ENCODE peak calls at places on chromosomes 4 and X, in five cellular contexts. G is psoas muscle, U is cardiac muscle cell, S is aorta, A is heart right ventricle. P is an unnamed sample.
A peak's percentile ranks its signal among the peaks of the same experiment; 100 is the strongest.

GRCh38 chr4:57184378-57185031 is 74.3 kb upstream of the IGFBP7 start:
- DNase-seq in G (no peak), U (no peak), S (no peak), A (no peak), P (no peak)

GRCh38 chr4:81135501-81135900 is 79.5 kb downstream of the PRKG2 start:
- DNase-seq in G (no peak), U (no peak), S (no peak), A (no peak), P (no peak)

GRCh38 chr4:156686120-156686519 is 285.5 kb downstream of the PDGFC start:
- DNase-seq in G (no peak), U (no peak), S (no peak), A (no peak), P (no peak)

GRCh38 chr4:140186651-140187315 is 32.8 kb upstream of the MAML3 start:
- DNase-seq in G (no peak), U (no peak), S (no peak), A (no peak), P (peak; percentile 50)

GRCh38 chr4:24625091-24625490 is 40.7 kb upstream of the DHX15 start:
- DNase-seq in G (no peak), U (no peak), S (no peak), A (no peak), P (no peak)

GRCh38 chr4:113434247-113434587 is 327.3 kb downstream of the CAMK2D start:
- DNase-seq in G (no peak), U (no peak), S (no peak), A (no peak), P (no peak)

GRCh38 chrX:70434914-70435586 is 9.6 kb upstream of the DLG3 start:
- DNase-seq in G (peak; percentile 78), U (peak; percentile 58), S (no peak), A (peak; percentile 31), P (peak; percentile 24)

GRCh38 chr4:102819588-102820365 is 7.6 kb downstream of the UBE2D3 start:
- DNase-seq in G (no peak), U (no peak), S (no peak), A (no peak), P (no peak)

GRCh38 chr4:111883557-111883999 is 261.7 kb upstream of the FAM241A start:
- DNase-seq in G (no peak), U (no peak), S (no peak), A (no peak), P (no peak)

GRCh38 chrX:38806054-38806389 is 4.8 kb downstream of the MID1IP1 start:
- DNase-seq in G (no peak), U (peak; percentile 28), S (no peak), A (no peak), P (no peak)

GRCh38 chr4:40515037-40515397 is 114.6 kb downstream of the RBM47 start:
- DNase-seq in G (no peak), U (no peak), S (no peak), A (no peak), P (peak; percentile 31)

GRCh38 chr4:67468801-67469200 is 76.5 kb downstream of the CENPC start:
- DNase-seq in G (no peak), U (no peak), S (no peak), A (no peak), P (no peak)

GRCh38 chr4:65943076-65943475 is 272.8 kb upstream of the EPHA5 start:
- DNase-seq in G (no peak), U (peak; percentile 89), S (no peak), A (no peak), P (no peak)

GRCh38 chr4:66567551-66567950 is 897.3 kb upstream of the EPHA5 start:
- DNase-seq in G (no peak), U (no peak), S (no peak), A (no peak), P (no peak)

GRCh38 chr4:29046166-29046565 is 1674.0 kb upstream of the PCDH7 start:
- DNase-seq in G (no peak), U (no peak), S (no peak), A (no peak), P (no peak)

GRCh38 chrX:2342878-2343277 is 157.9 kb downstream of the DHRSX start:
- DNase-seq in G (no peak), U (no peak), S (no peak), A (no peak), P (no peak)

GRCh38 chrX:45017946-45018345 is 145.0 kb downstream of the KDM6A start:
- DNase-seq in G (no peak), U (no peak), S (no peak), A (no peak), P (no peak)

GRCh38 chr4:188109157-188109755 is at the start of gene TRIML2:
- DNase-seq in G (no peak), U (no peak), S (no peak), A (no peak), P (no peak)

GRCh38 chr4:174596513-174596912 is 74.2 kb upstream of the HPGD start:
- DNase-seq in G (no peak), U (no peak), S (no peak), A (no peak), P (no peak)

GRCh38 chr4:173752610-173753009 is 222.6 kb upstream of the HAND2 start:
- DNase-seq in G (no peak), U (peak; percentile 10), S (no peak), A (no peak), P (no peak)

GRCh38 chrX:149804102-149804501 is 22.4 kb downstream of the MAGEA9 start:
- DNase-seq in G (no peak), U (no peak), S (no peak), A (no peak), P (no peak)

GRCh38 chr4:38531126-38531737 is 132.8 kb upstream of the KLF3 start:
- DNase-seq in G (no peak), U (peak; percentile 40), S (no peak), A (no peak), P (no peak)

GRCh38 chr4:72567821-72568620 is 1.0 kb downstream of the ADAMTS3 start:
- DNase-seq in G (peak; percentile 72), U (peak; percentile 93), S (peak; percentile 92), A (peak; percentile 40), P (peak; percentile 40)

GRCh38 chr4:183105092-183105491 is 6.0 kb downstream of the WWC2 start:
- DNase-seq in G (no peak), U (no peak), S (no peak), A (no peak), P (no peak)

GRCh38 chr4:183107891-183108459 is 8.9 kb downstream of the WWC2 start:
- DNase-seq in G (no peak), U (no peak), S (no peak), A (no peak), P (no peak)

GRCh38 chr4:183111452-183111885 is 12.4 kb downstream of the WWC2 start:
- DNase-seq in G (no peak), U (no peak), S (no peak), A (no peak), P (no peak)

GRCh38 chr4:183106839-183107238 is 7.8 kb downstream of the WWC2 start:
- DNase-seq in G (no peak), U (no peak), S (no peak), A (no peak), P (no peak)

DNA sequence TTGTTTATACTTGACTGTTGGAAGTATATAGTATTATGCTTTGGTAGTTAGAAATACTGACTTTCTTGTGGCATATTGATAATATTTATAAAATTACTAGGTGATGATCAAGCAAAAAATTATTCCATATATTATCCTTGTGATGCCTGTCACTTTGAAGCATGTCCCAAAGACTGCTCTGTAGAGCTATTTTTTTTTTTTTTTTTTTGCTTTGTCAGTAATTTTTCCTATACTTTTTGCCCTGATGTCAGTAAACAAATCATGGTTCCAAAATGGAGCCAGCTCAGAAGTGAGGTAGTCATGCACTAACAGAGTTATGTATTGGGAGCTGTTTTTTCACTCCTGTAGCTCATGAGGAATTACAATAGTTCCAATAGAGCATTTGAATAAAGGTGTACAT is 11.2 kb downstream of the WWC2 start:
- DNase-seq in G (no peak), U (no peak), S (no peak), A (no peak), P (no peak)
- H3K4me1 ChIP-seq in G (no peaks in the 10 kb centered on the region), U (no peaks in the 10 kb centered on the region), S (no peaks in the 10 kb centered on the region), A (no peaks in the 10 kb centered on the region), P (peaks cover 43% of the 10 kb centered on the region)

GRCh38 chrX:120274145-120274544 is 23.5 kb downstream of the ZBTB33 start:
- DNase-seq in G (no peak), U (no peak), S (no peak), A (no peak), P (no peak)
- H3K4me1 ChIP-seq in G (no peaks in the 10 kb centered on the region), U (no peaks in the 10 kb centered on the region), S (no peaks in the 10 kb centered on the region), A (no peaks in the 10 kb centered on the region), P (no peaks in the 10 kb centered on the region)

GRCh38 chr4:98658287-98659105 is at the start of gene TSPAN5:
- DNase-seq in G (peak; percentile 82), U (peak; percentile 93), S (peak; percentile 93), A (peak; percentile 82), P (peak; percentile 81)

GRCh38 chr4:98659741-98660507 is 1.5 kb upstream of the TSPAN5 start:
- DNase-seq in G (no peak), U (no peak), S (no peak), A (no peak), P (no peak)

GRCh38 chr4:98659106-98659592 is 738 bp upstream of the TSPAN5 start:
- DNase-seq in G (no peak), U (peak; percentile 22), S (no peak), A (no peak), P (no peak)

GRCh38 chr4:98656443-98656842 is 2.0 kb downstream of the TSPAN5 start:
- DNase-seq in G (no peak), U (no peak), S (no peak), A (no peak), P (no peak)

DNA sequence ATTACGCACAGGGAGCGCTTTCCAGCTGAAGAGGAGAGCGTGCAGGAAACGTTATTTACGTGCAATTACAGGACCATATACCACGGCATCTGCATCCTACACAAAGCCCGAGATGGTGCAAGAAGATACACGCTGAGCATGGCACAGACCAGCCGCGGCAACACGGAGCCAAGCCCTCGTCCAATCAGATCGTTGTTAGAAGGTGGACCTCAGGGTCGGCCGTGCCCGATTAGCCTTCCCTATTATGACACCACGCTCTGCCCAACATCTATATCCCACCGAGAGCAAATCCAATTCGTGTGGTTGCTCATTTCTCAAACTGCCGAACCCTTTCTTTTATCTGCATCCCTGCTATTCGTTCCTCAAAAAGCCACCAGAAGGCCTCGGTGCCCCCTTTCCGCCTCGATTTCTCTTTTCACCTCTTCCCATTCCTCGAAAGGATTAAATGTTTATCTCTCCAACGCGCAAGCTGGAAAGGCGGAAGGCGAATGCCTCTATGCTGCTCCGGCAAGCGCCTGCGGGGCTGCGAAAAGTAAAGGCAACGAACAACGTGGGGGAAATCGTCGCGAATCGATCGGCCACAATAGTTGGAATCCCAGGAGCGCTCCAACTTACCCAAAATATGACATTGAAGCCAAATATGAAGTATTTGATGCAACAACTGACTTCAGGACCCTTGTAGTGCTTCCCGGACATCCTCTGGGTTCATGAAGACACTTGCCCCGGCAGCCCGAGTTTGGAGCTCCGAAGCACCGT is 702 bp downstream of the TSPAN5 start:
- DNase-seq in G (peak; percentile 32), U (peak; percentile 65), S (peak; percentile 78), A (peak; percentile 18), P (no peak)
- H3K4me1 ChIP-seq in G (peaks cover 18% of the 10 kb centered on the region), U (peaks cover 20% of the 10 kb centered on the region), S (no peaks in the 10 kb centered on the region), A (peaks cover 27% of the 10 kb centered on the region), P (peaks cover 69% of the 10 kb centered on the region)

DNA sequence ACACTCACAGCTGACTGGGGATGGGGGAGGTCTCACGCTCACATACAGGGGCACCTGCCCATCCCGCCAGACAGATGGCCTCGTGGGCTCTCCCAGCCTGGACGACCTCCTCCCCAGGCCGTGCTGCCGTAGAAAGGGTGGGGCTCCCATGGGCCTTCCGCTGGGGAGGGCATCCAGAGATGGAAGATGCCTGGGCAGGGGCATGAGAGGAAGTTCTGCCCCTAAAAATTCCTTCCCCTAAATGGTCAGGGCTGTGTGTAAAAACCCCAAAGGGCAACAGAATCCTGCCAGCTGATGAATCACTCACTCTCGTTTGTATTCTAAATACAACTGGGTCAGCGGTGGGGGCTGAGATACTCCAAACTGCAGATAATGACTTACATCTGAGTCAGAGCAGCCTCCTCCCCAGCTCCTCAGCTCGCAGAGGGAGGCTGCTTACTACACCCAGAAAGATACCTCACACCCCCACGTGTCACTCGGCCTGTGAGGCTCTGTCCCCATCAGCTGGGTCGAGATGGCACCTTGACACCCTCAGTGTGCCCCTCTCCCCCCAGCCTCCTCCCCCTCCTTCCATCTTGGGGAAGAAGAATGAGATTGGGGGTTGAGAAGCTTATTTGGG is 10.1 kb downstream of the WDR1 start:
- DNase-seq in G (peak; percentile 83), U (no peak), S (peak; percentile 90), A (no peak), P (peak; percentile 54)
- H3K4me1 ChIP-seq in G (peaks cover 98% of the 10 kb centered on the region), U (peaks cover 80% of the 10 kb centered on the region), S (peaks cover 22% of the 10 kb centered on the region), A (peaks cover 96% of the 10 kb centered on the region), P (peaks cover 100% of the 10 kb centered on the region)

P was measured in stomach.